ENCODE peak calls at places on chromosomes 4 and X, in ten cellular contexts. G, Q, V, W, P, H, J, A, L and R are unnamed samples. For H3K27me3 and H3K36me3, the result is how much of the 10 kb centered on the place peaks cover.

GRCh38 chrX:43973249-43973672 is at the start of gene NDP:
- DNase-seq in G (peak), Q (no peak), V (peak), W (no peak), P (peak), H (no peak), J (peak), A (no peak), L (no peak), R (no peak)

GRCh38 chr4:121656269-121656641 is 40.5 kb downstream of the ANXA5 start:
- DNase-seq in G (peak), Q (no peak), V (peak), W (peak), P (peak), H (peak), J (peak), A (no peak), L (peak), R (peak)

GRCh38 chr4:20809796-20810195 is 109.5 kb downstream of the PACRGL start:
- DNase-seq in G (no peak), Q (no peak), V (no peak), W (no peak), P (no peak), H (peak), J (no peak), A (no peak), L (no peak), R (no peak)

GRCh38 chr4:24992968-24993367 is 37.8 kb downstream of the LGI2 start:
- DNase-seq in G (no peak), Q (no peak), V (no peak), W (no peak), P (no peak), H (no peak), J (no peak), A (no peak), L (no peak), R (no peak)

GRCh38 chr4:182906786-182907185 is 10.4 kb downstream of the DCTD start:
- DNase-seq in G (no peak), Q (no peak), V (no peak), W (no peak), P (no peak), H (no peak), J (no peak), A (no peak), L (no peak), R (no peak)

GRCh38 chr4:151644625-151645024 is 116.2 kb downstream of the GATB start:
- DNase-seq in G (peak), Q (no peak), V (peak), W (no peak), P (peak), H (no peak), J (peak), A (no peak), L (no peak), R (peak)

GRCh38 chr4:4627111-4627510 is 85.3 kb upstream of the STX18 start:
- DNase-seq in G (no peak), Q (no peak), V (no peak), W (no peak), P (peak), H (no peak), J (no peak), A (no peak), L (no peak), R (no peak)

GRCh38 chr4:25223770-25224375 is 10.0 kb upstream of the PI4K2B start:
- DNase-seq in G (peak), Q (no peak), V (peak), W (no peak), P (peak), H (peak), J (no peak), A (peak), L (peak), R (peak)

GRCh38 chrX:24566233-24566632 is 80.9 kb downstream of the PCYT1B start:
- DNase-seq in G (no peak), Q (no peak), V (no peak), W (no peak), P (no peak), H (no peak), J (no peak), A (no peak), L (no peak), R (no peak)

GRCh38 chr4:6121276-6121850 is 79.0 kb downstream of the JAKMIP1 start:
- DNase-seq in G (no peak), Q (no peak), V (no peak), W (no peak), P (no peak), H (no peak), J (peak), A (no peak), L (no peak), R (no peak)

GRCh38 chr4:25550376-25551030 is 105.1 kb upstream of the SLC34A2 start:
- DNase-seq in G (no peak), Q (no peak), V (no peak), W (no peak), P (no peak), H (no peak), J (no peak), A (no peak), L (no peak), R (no peak)

GRCh38 chrX:102745513-102746133 is 25.1 kb downstream of the GPRASP3 start:
- DNase-seq in G (peak), Q (no peak), V (peak), W (peak), P (peak), H (no peak), J (peak), A (peak), L (no peak), R (no peak)

GRCh38 chrX:3763111-3763510 is 49.7 kb upstream of the PRKX start:
- DNase-seq in G (no peak), Q (no peak), V (no peak), W (no peak), P (no peak), H (no peak), J (no peak), A (no peak), L (no peak), R (no peak)

GRCh38 chr4:83860200-83860599 is 324.3 kb downstream of the GPAT3 start:
- DNase-seq in G (no peak), Q (no peak), V (no peak), W (no peak), P (no peak), H (no peak), J (no peak), A (no peak), L (no peak), R (peak)

GRCh38 chrX:133610056-133610455 is 194.8 kb upstream of the GPC4 start:
- DNase-seq in G (no peak), Q (no peak), V (peak), W (no peak), P (no peak), H (no peak), J (no peak), A (no peak), L (peak), R (no peak)

GRCh38 chrX:154541896-154542722 is 4.5 kb downstream of the G6PD start:
- DNase-seq in G (peak), Q (peak), V (peak), W (peak), P (no peak), H (peak), J (no peak), A (no peak), L (peak), R (peak)

GRCh38 chr4:119707336-119707735 is 78.7 kb upstream of the PDE5A start:
- DNase-seq in G (no peak), Q (no peak), V (no peak), W (no peak), P (no peak), H (no peak), J (no peak), A (no peak), L (no peak), R (no peak)
- H3K27ac ChIP-seq in G (no peak), Q (no peak), V (no peak), W (no peak), P (no peak), H (no peak), J (no peak), A (no peak), L (no peak), R (no peak)

GRCh38 chrX:153406903-153407302 is 4.4 kb upstream of the ZFP92 start:
- DNase-seq in G (no peak), Q (no peak), V (no peak), W (no peak), P (no peak), H (no peak), J (no peak), A (no peak), L (no peak), R (no peak)

GRCh38 chrX:153408871-153409351 is 2.4 kb upstream of the ZFP92 start:
- DNase-seq in G (no peak), Q (no peak), V (no peak), W (no peak), P (no peak), H (no peak), J (no peak), A (no peak), L (no peak), R (no peak)

GRCh38 chrX:153406011-153406410 is 4.9 kb upstream of the PNMA6E start:
- DNase-seq in G (no peak), Q (no peak), V (no peak), W (no peak), P (no peak), H (no peak), J (no peak), A (no peak), L (no peak), R (no peak)

GRCh38 chrX:153408221-153408721 is 3.0 kb upstream of the ZFP92 start:
- DNase-seq in G (no peak), Q (no peak), V (no peak), W (no peak), P (no peak), H (no peak), J (no peak), A (no peak), L (no peak), R (no peak)

GRCh38 chrX:153407736-153408135 is 3.5 kb upstream of the ZFP92 start:
- DNase-seq in G (no peak), Q (no peak), V (no peak), W (no peak), P (no peak), H (no peak), J (no peak), A (no peak), L (no peak), R (no peak)
- H3K27me3 ChIP-seq in G (under half), Q (under half), V (under half), W (under half), P (under half), H (under half), J (half or more), A (under half), L (under half), R (under half)

GRCh38 chrX:63679432-63679831 is 105.6 kb downstream of the ARHGEF9 start:
- DNase-seq in G (no peak), Q (no peak), V (no peak), W (no peak), P (no peak), H (no peak), J (no peak), A (no peak), L (no peak), R (no peak)

GRCh38 chrX:63675716-63676115 is 109.3 kb downstream of the ARHGEF9 start:
- DNase-seq in G (no peak), Q (no peak), V (no peak), W (no peak), P (no peak), H (no peak), J (no peak), A (no peak), L (no peak), R (no peak)

GRCh38 chrX:63673896-63674295 is 111.1 kb downstream of the ARHGEF9 start:
- DNase-seq in G (no peak), Q (no peak), V (no peak), W (no peak), P (no peak), H (no peak), J (no peak), A (no peak), L (no peak), R (no peak)
- H3K36me3 ChIP-seq in G (under half), Q (under half), V (under half), W (under half), P (under half), H (under half), J (under half), A (under half), L (under half), R (under half)

GRCh38 chrX:54754854-54755253 is 43.2 kb downstream of the ITIH6 start:
- DNase-seq in G (no peak), Q (no peak), V (no peak), W (no peak), P (no peak), H (no peak), J (no peak), A (no peak), L (no peak), R (no peak)

GRCh38 chrX:54758114-54759055 is 39.7 kb downstream of the ITIH6 start:
- DNase-seq in G (no peak), Q (no peak), V (no peak), W (no peak), P (no peak), H (no peak), J (no peak), A (no peak), L (no peak), R (no peak)
- H3K27ac ChIP-seq in G (no peak), Q (no peak), V (no peak), W (no peak), P (no peak), H (no peak), J (no peak), A (no peak), L (no peak), R (no peak)